ENCODE peak calls at places on chromosomes 16 and 17, in six cellular contexts. M is dorsolateral prefrontal cortex, E is fibroblast of pulmonary artery, B is breast epithelium, N is lower lobe of right lung, W is sigmoid colon. J is an unnamed sample.

GRCh38 chr16:51374346-51374745 is 223.3 kb upstream of the SALL1 start:
- DNase-seq in M (no peak), E (peak; percentile 64), B (no peak), N (no peak), W (no peak), J (no peak)

GRCh38 chr16:11350531-11351335 is 5.5 kb downstream of the RMI2 start:
- DNase-seq in M (no peak), E (peak; percentile 59), B (no peak), N (no peak), W (no peak), J (no peak)

GRCh38 chr17:68297168-68297567 is 5.9 kb downstream of the ARSG start:
- DNase-seq in M (no peak), E (no peak), B (no peak), N (no peak), W (no peak), J (peak; percentile 82)

GRCh38 chr16:23125277-23125676 is 24.0 kb downstream of the USP31 start:
- DNase-seq in M (no peak), E (no peak), B (no peak), N (no peak), W (no peak), J (no peak)

GRCh38 chr16:70576431-70577255 is 53.0 kb downstream of the SF3B3 start:
- DNase-seq in M (no peak), E (peak; percentile 83), B (no peak), N (no peak), W (no peak), J (no peak)

GRCh38 chr17:75639771-75640555 is 6.7 kb downstream of the SMIM5 start:
- DNase-seq in M (no peak), E (no peak), B (peak; percentile 80), N (peak; percentile 73), W (no peak), J (no peak)

GRCh38 chr16:19861811-19862327 is 22.8 kb downstream of the GPRC5B start:
- DNase-seq in M (peak; percentile 81), E (no peak), B (no peak), N (peak; percentile 2), W (peak; percentile 46), J (no peak)

GRCh38 chr16:57707331-57707730 is 12.7 kb downstream of the DRC7 start:
- DNase-seq in M (no peak), E (no peak), B (no peak), N (no peak), W (peak; percentile 24), J (no peak)

GRCh38 chr16:30005341-30006094 is 5.3 kb downstream of the DOC2A start:
- DNase-seq in M (no peak), E (peak; percentile 52), B (no peak), N (no peak), W (no peak), J (no peak)

GRCh38 chr16:70803354-70803753 is 2.4 kb upstream of the VAC14 start:
- DNase-seq in M (no peak), E (no peak), B (no peak), N (no peak), W (no peak), J (no peak)

GRCh38 chr16:30562021-30562420 is 3.8 kb upstream of the ZNF764 start:
- DNase-seq in M (no peak), E (no peak), B (no peak), N (no peak), W (no peak), J (no peak)

GRCh38 chr16:57235128-57236092 is 9.6 kb upstream of the ARL2BP start:
- DNase-seq in M (no peak), E (peak; percentile 36), B (no peak), N (no peak), W (no peak), J (peak; percentile 70)

GRCh38 chr17:4852504-4853075 is 19.4 kb downstream of the MINK1 start:
- DNase-seq in M (no peak), E (peak; percentile 62), B (no peak), N (no peak), W (no peak), J (no peak)

GRCh38 chr17:48155889-48156670 is 48.5 kb downstream of the SNX11 start:
- DNase-seq in M (no peak), E (no peak), B (no peak), N (no peak), W (no peak), J (no peak)

GRCh38 chr16:4538386-4539235 is at the start of gene CDIP1:
- DNase-seq in M (peak; percentile 95), E (peak; percentile 97), B (peak; percentile 99), N (peak; percentile 98), W (peak; percentile 99), J (peak; percentile 93)
- TF ChIP-seq CTCF in M (peak; percentile 53), E (no peak), B (peak; percentile 10), N (peak; percentile 22), W (no peak), J (no peak)

GRCh38 chr16:4114257-4115208 is 1.7 kb downstream of the ADCY9 start:
- DNase-seq in M (peak; percentile 46), E (no peak), B (no peak), N (peak; percentile 50), W (no peak), J (no peak)
- H3K4me3 ChIP-seq in M (peak overlapping the region; percentile 61), E (peak overlapping the region; percentile 60), B (peak overlapping the region; percentile 93), N (peak overlapping the region; percentile 79), W (peak overlapping the region; percentile 61), J (no peak overlapping the region)

GRCh38 chr17:45231481-45232116 is 9.9 kb downstream of the FMNL1 start:
- DNase-seq in M (no peak), E (no peak), B (no peak), N (no peak), W (peak; percentile 66), J (no peak)
- TF ChIP-seq CTCF in M (no peak), E (peak; percentile 35), B (no peak), N (peak; percentile 31), W (no peak), J (peak; percentile 27)

DNA sequence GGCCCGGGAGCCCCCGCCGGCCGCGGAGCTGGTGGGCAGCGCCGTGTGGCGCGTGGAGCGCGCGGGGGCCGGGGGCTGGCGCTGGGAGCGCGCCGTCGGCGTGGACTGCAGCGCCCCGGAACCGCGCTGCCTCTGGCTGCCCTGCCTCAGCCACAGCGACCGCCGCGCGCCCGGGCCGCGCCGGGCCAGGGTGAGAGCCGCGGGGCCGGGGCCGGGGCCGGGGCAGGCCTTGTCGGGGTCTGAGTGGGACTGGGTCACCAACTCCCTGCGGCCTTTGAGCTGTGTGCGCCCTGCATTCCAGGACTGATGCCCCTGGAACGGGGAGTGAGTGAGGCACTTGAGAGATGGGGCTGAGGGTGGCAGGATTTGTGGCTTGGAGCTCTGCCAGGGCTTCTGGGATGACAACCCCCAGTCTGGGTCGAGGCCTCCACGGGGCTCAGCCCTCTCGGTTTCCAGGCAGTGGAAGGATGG is 25.7 kb downstream of the ARHGAP23 start:
- DNase-seq in M (no peak), E (peak; percentile 58), B (no peak), N (no peak), W (no peak), J (no peak)
- H3K4me3 ChIP-seq in M (peak overlapping the region; percentile 29), E (peak overlapping the region; percentile 74), B (peak overlapping the region; percentile 74), N (peak overlapping the region; percentile 50), W (peak overlapping the region; percentile 48), J (no peak overlapping the region)